ENCODE peak calls at places on chromosomes 7 and 10, in six cellular contexts. F is OCI-LY7, T is HuH-7, H is brain microvascular endothelial cell, X is M059J, W is HEK293T. J is an unnamed sample.

GRCh38 chr10:102405108-102405561 is 9.6 kb downstream of the NFKB2 start:
- DNase-seq in F (no peak), T (no peak), H (no peak), X (no peak), W (no peak), J (no peak)

GRCh38 chr7:69781412-69781846 is 183.2 kb downstream of the AUTS2 start:
- DNase-seq in F (no peak), T (no peak), H (no peak), X (peak; percentile 72), W (peak; percentile 70), J (no peak)

GRCh38 chr7:29980151-29980550 is 9.4 kb downstream of the SCRN1 start:
- DNase-seq in F (no peak), T (no peak), H (no peak), X (no peak), W (no peak), J (no peak)

GRCh38 chr10:110425684-110426293 is 71.9 kb upstream of the DUSP5 start:
- DNase-seq in F (no peak), T (no peak), H (peak; percentile 96), X (peak; percentile 92), W (no peak), J (no peak)

GRCh38 chr7:27155816-27156507 is 513 bp downstream of the HOXA7 start:
- DNase-seq in F (peak; percentile 65), T (peak; percentile 77), H (no peak), X (peak; percentile 55), W (no peak), J (peak; percentile 78)

GRCh38 chr7:136956671-136957070 is 88.2 kb downstream of the CHRM2 start:
- DNase-seq in F (no peak), T (no peak), H (peak; percentile 67), X (no peak), W (no peak), J (no peak)

GRCh38 chr10:129966831-129967578 is 2.9 kb upstream of the EBF3 start:
- DNase-seq in F (no peak), T (no peak), H (no peak), X (no peak), W (no peak), J (peak; percentile 71)

GRCh38 chr10:78575400-78575799 is 493.4 kb upstream of the ZMIZ1 start:
- DNase-seq in F (no peak), T (no peak), H (peak; percentile 7), X (peak; percentile 8), W (no peak), J (no peak)

GRCh38 chr7:130292682-130293257 is at the start of gene CPA4:
- DNase-seq in F (no peak), T (no peak), H (peak; percentile 98), X (peak; percentile 99), W (no peak), J (no peak)

GRCh38 chr7:1950623-1951523 is 280.8 kb downstream of the ELFN1 start:
- DNase-seq in F (no peak), T (no peak), H (no peak), X (peak; percentile 34), W (no peak), J (peak; percentile 86)

GRCh38 chr7:66631471-66631870 is 2.8 kb downstream of the KCTD7 start:
- DNase-seq in F (peak; percentile 30), T (no peak), H (no peak), X (no peak), W (no peak), J (no peak)

GRCh38 chr10:64952042-64952441 is 1430.8 kb downstream of the REEP3 start:
- DNase-seq in F (no peak), T (no peak), H (no peak), X (no peak), W (no peak), J (no peak)

GRCh38 chr7:6385110-6385792 is 62.5 kb downstream of the DAGLB start:
- DNase-seq in F (no peak), T (no peak), H (peak; percentile 72), X (peak; percentile 97), W (no peak), J (no peak)

J was measured in spleen.